ENCODE peak calls at places on chromosome 3, in five cellular contexts. I is transverse colon, W is AG09309, X is fibroblast of lung, P is bronchial epithelial cell. K is an unnamed sample.

GRCh38 chr3:37546876-37547275 is 314.8 kb upstream of the CTDSPL start:
- DNase-seq in I (no peak), W (no peak), X (peak; percentile 22), P (peak; percentile 50), K (no peak)

GRCh38 chr3:196186661-196187573 is 24.3 kb downstream of the ZDHHC19 start:
- DNase-seq in I (peak; percentile 43), W (no peak), X (no peak), P (no peak), K (no peak)

GRCh38 chr3:144119611-144120010 is 148.0 kb downstream of the DIPK2A start:
- DNase-seq in I (no peak), W (no peak), X (no peak), P (no peak), K (no peak)

GRCh38 chr3:146968204-146968651 is 363.1 kb upstream of the PLSCR5 start:
- DNase-seq in I (no peak), W (peak; percentile 97), X (peak; percentile 97), P (peak; percentile 2), K (no peak)

GRCh38 chr3:46293991-46294833 is 52.0 kb downstream of the CCR3 start:
- DNase-seq in I (no peak), W (no peak), X (no peak), P (no peak), K (no peak)

GRCh38 chr3:161549251-161549650 is 52.6 kb downstream of the OTOL1 start:
- DNase-seq in I (no peak), W (no peak), X (peak; percentile 16), P (peak; percentile 34), K (no peak)

GRCh38 chr3:15934389-15935195 is 136.8 kb upstream of the ANKRD28 start:
- DNase-seq in I (no peak), W (no peak), X (no peak), P (no peak), K (no peak)

GRCh38 chr3:171462224-171462623 is 2.0 kb upstream of the TNIK start:
- DNase-seq in I (no peak), W (no peak), X (no peak), P (no peak), K (no peak)

GRCh38 chr3:117743962-117744361 is 1034.4 kb downstream of the TUSC7 start:
- DNase-seq in I (no peak), W (no peak), X (no peak), P (no peak), K (no peak)

GRCh38 chr3:35064761-35065160 is 574.6 kb upstream of the ARPP21 start:
- DNase-seq in I (no peak), W (no peak), X (no peak), P (no peak), K (no peak)

GRCh38 chr3:29609007-29609805 is 328.3 kb downstream of the RBMS3 start:
- DNase-seq in I (no peak), W (no peak), X (no peak), P (no peak), K (no peak)

GRCh38 chr3:58427661-58428361 is 5.8 kb downstream of the PDHB start:
- DNase-seq in I (no peak), W (no peak), X (no peak), P (no peak), K (no peak)

GRCh38 chr3:127961963-127962362 is 46.9 kb downstream of the KBTBD12 start:
- DNase-seq in I (no peak), W (no peak), X (peak; percentile 59), P (peak; percentile 99), K (no peak)

GRCh38 chr3:25426408-25426807 is 1.7 kb upstream of the RARB start:
- DNase-seq in I (no peak), W (no peak), X (peak; percentile 72), P (peak; percentile 36), K (no peak)

GRCh38 chr3:58581328-58582091 is 4.3 kb upstream of the FAM107A start:
- DNase-seq in I (no peak), W (no peak), X (no peak), P (no peak), K (no peak)

GRCh38 chr3:196431193-196432136 is 762 bp downstream of the UBXN7 start:
- DNase-seq in I (peak; percentile 23), W (no peak), X (peak; percentile 66), P (peak; percentile 58), K (no peak)

GRCh38 chr3:33058780-33059179 is 38.2 kb downstream of the GLB1 start:
- DNase-seq in I (no peak), W (no peak), X (no peak), P (no peak), K (no peak)

GRCh38 chr3:139225551-139225950 is 118.3 kb upstream of the MRPS22 start:
- DNase-seq in I (no peak), W (no peak), X (peak; percentile 47), P (no peak), K (no peak)

GRCh38 chr3:41881233-41881821 is 80.6 kb downstream of the ULK4 start:
- DNase-seq in I (no peak), W (no peak), X (peak; percentile 30), P (peak; percentile 46), K (no peak)

GRCh38 chr3:111800472-111800871 is 58.6 kb upstream of the PHLDB2 start:
- DNase-seq in I (no peak), W (no peak), X (no peak), P (peak; percentile 26), K (no peak)

GRCh38 chr3:117080899-117081298 is 371.3 kb downstream of the TUSC7 start:
- DNase-seq in I (no peak), W (no peak), X (no peak), P (no peak), K (no peak)

DNA sequence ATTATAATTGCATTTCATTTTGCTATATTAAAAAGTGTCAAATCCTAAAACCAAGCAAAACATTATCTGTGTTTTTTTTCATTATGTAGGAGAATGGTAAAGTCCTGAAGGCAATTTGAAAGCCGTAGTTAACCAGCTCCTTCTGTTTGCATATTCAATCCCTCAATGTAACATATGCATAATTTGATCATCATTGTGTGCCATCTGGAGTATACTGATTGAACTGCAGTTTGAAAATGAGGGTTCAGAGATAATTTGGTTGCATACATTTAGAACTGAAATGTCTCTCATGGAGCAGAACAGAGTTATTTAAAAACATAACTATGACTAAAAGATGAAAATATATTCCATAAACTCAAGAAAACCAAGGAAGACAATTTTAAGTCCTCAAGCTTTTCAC is 518.6 kb downstream of the GBE1 start:
- DNase-seq in I (no peak), W (no peak), X (peak; percentile 24), P (peak; percentile 32), K (no peak)
- TF ChIP-seq CTCF in I (peak; percentile 24), W (peak; percentile 20), X (peak; percentile 44), P (peak; percentile 42), K (no peak)

GRCh38 chr3:107241217-107241616 is 136.0 kb upstream of the CCDC54 start:
- DNase-seq in I (peak; percentile 37), W (no peak), X (peak; percentile 21), P (peak; percentile 44), K (peak; percentile 20)
- TF ChIP-seq CTCF in I (no peak), W (no peak), X (peak; percentile 21), P (peak; percentile 7), K (no peak)

GRCh38 chr3:100796556-100796955 is 87.3 kb downstream of the TFG start:
- DNase-seq in I (no peak), W (no peak), X (peak; percentile 39), P (peak; percentile 43), K (no peak)
- TF ChIP-seq CTCF in I (no peak), W (peak; percentile 41), X (peak; percentile 31), P (peak; percentile 14), K (no peak)

GRCh38 chr3:4934050-4934449 is 45.2 kb upstream of the BHLHE40 start:
- DNase-seq in I (no peak), W (no peak), X (no peak), P (no peak), K (no peak)

GRCh38 chr3:4926892-4927291 is 52.3 kb upstream of the BHLHE40 start:
- DNase-seq in I (no peak), W (no peak), X (no peak), P (no peak), K (no peak)

GRCh38 chr3:4935347-4935746 is 43.9 kb upstream of the BHLHE40 start:
- DNase-seq in I (no peak), W (no peak), X (peak; percentile 63), P (peak; percentile 38), K (no peak)

GRCh38 chr3:4928277-4928789 is 50.9 kb upstream of the BHLHE40 start:
- DNase-seq in I (no peak), W (no peak), X (no peak), P (no peak), K (no peak)

DNA sequence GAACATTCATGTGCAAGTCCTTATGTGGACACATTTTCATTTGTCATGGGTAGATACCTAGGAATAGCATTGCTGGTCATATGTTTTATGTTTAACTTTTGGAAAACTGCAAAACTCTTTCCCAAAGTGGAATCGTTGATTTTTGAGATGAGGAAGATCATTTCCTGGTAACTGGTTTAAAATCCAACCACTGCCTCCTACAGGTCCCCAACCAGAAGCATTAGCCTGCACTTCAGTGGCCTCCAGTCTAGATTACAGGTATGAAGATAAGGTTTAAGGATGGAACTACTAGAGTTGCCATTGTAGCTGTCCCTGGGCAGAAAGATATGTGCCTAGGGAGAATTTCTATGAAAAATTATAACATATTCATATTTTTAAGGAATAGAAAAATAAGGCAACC is 48.7 kb upstream of the BHLHE40 start:
- DNase-seq in I (no peak), W (no peak), X (no peak), P (no peak), K (no peak)
- TF ChIP-seq CTCF in I (no peak), W (no peak), X (no peak), P (no peak), K (no peak)

DNA sequence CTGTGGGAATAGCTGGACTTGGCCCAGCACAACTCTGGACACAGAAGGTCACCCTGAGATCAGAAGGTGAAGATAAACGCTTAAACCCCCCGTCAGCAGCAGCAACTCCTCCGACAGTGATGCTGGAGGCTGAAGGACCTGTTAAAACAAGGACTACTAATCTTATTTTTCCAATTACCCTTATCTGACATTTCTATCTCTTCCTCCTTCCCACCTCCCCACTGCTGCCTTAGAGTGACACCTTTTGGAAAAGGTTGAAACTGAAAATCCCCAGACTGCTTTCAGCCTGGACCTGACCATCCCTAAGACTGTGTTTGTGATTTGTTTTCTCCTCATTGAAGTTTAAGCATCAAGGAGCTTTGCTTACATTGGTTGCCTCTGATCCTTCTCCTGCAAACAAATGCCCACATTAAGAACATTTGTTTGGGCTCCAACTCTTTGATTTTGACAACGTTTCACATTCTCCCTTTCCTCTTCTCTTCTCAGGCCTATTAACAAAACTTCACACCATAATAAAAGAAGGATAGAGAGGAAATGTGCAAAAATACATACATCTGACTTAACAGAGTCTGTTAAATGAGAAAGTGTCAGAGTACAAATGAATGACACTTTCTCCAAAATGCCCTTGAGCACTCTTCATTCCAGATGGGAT is 410.6 kb upstream of the WNT5A start:
- DNase-seq in I (no peak), W (no peak), X (peak; percentile 19), P (peak; percentile 40), K (no peak)
- TF ChIP-seq CTCF in I (peak; percentile 24), W (peak; percentile 47), X (peak; percentile 21), P (peak; percentile 62), K (no peak)